ENCODE peak calls at places on chromosomes 13 and 19, in nine cellular contexts. F is breast epithelium, B is aorta, V is right lobe of liver, K is NT2/D1, D is IMR-90, Z is stomach, L is tibial nerve, T is OCI-LY7. Y is an unnamed sample.
A peak's percentile ranks its signal among the peaks of the same experiment; 100 is the strongest.

GRCh38 chr13:109162248-109163051 is 533.0 kb downstream of the MYO16 start:
- DNase-seq in F (no peak), B (no peak), V (no peak), K (no peak), D (no peak), Z (no peak), L (no peak), T (peak; percentile 89), Y (no peak)

GRCh38 chr19:41478171-41478570 is 35.2 kb downstream of the ERICH4 start:
- DNase-seq in F (no peak), B (peak; percentile 53), V (no peak), K (no peak), D (no peak), Z (no peak), L (no peak), T (no peak), Y (no peak)

GRCh38 chr13:110361365-110361911 is 54.4 kb downstream of the COL4A2 start:
- DNase-seq in F (no peak), B (peak; percentile 93), V (no peak), K (no peak), D (peak; percentile 88), Z (no peak), L (peak; percentile 26), T (no peak), Y (no peak)

GRCh38 chr19:44212865-44213346 is 574 bp downstream of the ZNF227 start:
- DNase-seq in F (no peak), B (no peak), V (no peak), K (no peak), D (peak; percentile 55), Z (no peak), L (no peak), T (no peak), Y (peak; percentile 17)

GRCh38 chr19:55358943-55359908 is 3.8 kb downstream of the GARIN5B start:
- DNase-seq in F (no peak), B (no peak), V (no peak), K (no peak), D (no peak), Z (no peak), L (no peak), T (no peak), Y (no peak)

GRCh38 chr13:49546559-49546958 is 38.8 kb downstream of the RCBTB1 start:
- DNase-seq in F (no peak), B (no peak), V (no peak), K (no peak), D (no peak), Z (no peak), L (no peak), T (no peak), Y (no peak)

GRCh38 chr13:34357435-34358232 is 539.7 kb downstream of the RFC3 start:
- DNase-seq in F (no peak), B (no peak), V (no peak), K (peak; percentile 2), D (peak; percentile 79), Z (no peak), L (no peak), T (no peak), Y (peak; percentile 16)

GRCh38 chr19:55473613-55474012 is 2.8 kb upstream of the ZNF628 start:
- DNase-seq in F (no peak), B (no peak), V (no peak), K (no peak), D (no peak), Z (no peak), L (no peak), T (no peak), Y (no peak)

GRCh38 chr13:24148414-24149305 is 11.9 kb upstream of the SPATA13 start:
- DNase-seq in F (peak; percentile 84), B (no peak), V (no peak), K (peak; percentile 85), D (peak; percentile 99), Z (peak; percentile 70), L (no peak), T (no peak), Y (no peak)

GRCh38 chr13:71285700-71286099 is 581.3 kb downstream of the DACH1 start:
- DNase-seq in F (no peak), B (no peak), V (no peak), K (no peak), D (no peak), Z (no peak), L (no peak), T (no peak), Y (no peak)

GRCh38 chr13:34816543-34816942 is 125.5 kb upstream of the NBEA start:
- DNase-seq in F (no peak), B (no peak), V (no peak), K (no peak), D (no peak), Z (no peak), L (no peak), T (no peak), Y (no peak)

GRCh38 chr13:99281811-99282263 is 23.7 kb upstream of the GPR18 start:
- DNase-seq in F (no peak), B (peak; percentile 82), V (peak; percentile 88), K (no peak), D (no peak), Z (peak; percentile 51), L (peak; percentile 70), T (no peak), Y (no peak)

GRCh38 chr13:30787747-30788535 is 52.6 kb downstream of the ALOX5AP start:
- DNase-seq in F (no peak), B (no peak), V (no peak), K (no peak), D (peak; percentile 58), Z (no peak), L (no peak), T (no peak), Y (no peak)

GRCh38 chr13:91347212-91347995 is at the start of gene MIR17HG:
- DNase-seq in F (peak; percentile 84), B (peak; percentile 95), V (peak; percentile 94), K (peak; percentile 79), D (peak; percentile 72), Z (peak; percentile 91), L (peak; percentile 82), T (peak; percentile 100), Y (peak; percentile 92)

GRCh38 chr13:97018029-97018819 is 23.9 kb upstream of the OXGR1 start:
- DNase-seq in F (no peak), B (no peak), V (no peak), K (peak; percentile 46), D (peak; percentile 61), Z (no peak), L (no peak), T (peak; percentile 26), Y (peak; percentile 43)

GRCh38 chr13:44470623-44471562 is 97.3 kb downstream of the SERP2 start:
- DNase-seq in F (no peak), B (no peak), V (no peak), K (no peak), D (peak; percentile 40), Z (no peak), L (no peak), T (peak; percentile 57), Y (no peak)

GRCh38 chr13:46149272-46150133 is 32.5 kb downstream of the LCP1 start:
- DNase-seq in F (no peak), B (no peak), V (no peak), K (no peak), D (peak; percentile 12), Z (no peak), L (no peak), T (no peak), Y (no peak)

GRCh38 chr13:113110048-113110851 is 4.7 kb downstream of the F7 start:
- DNase-seq in F (no peak), B (peak; percentile 76), V (peak; percentile 54), K (no peak), D (no peak), Z (no peak), L (no peak), T (no peak), Y (no peak)

GRCh38 chr19:17409990-17410389 is 4.6 kb upstream of the BST2 start:
- DNase-seq in F (no peak), B (no peak), V (no peak), K (no peak), D (no peak), Z (no peak), L (no peak), T (no peak), Y (no peak)
- H3K4me1 ChIP-seq in F (no peaks in the 10 kb centered on the region), B (no peaks in the 10 kb centered on the region), V (no peaks in the 10 kb centered on the region), K (peaks cover 4% of the 10 kb centered on the region), D (peaks cover 7% of the 10 kb centered on the region), Z (peaks cover 47% of the 10 kb centered on the region), L (peaks cover 9% of the 10 kb centered on the region), T (peaks cover 46% of the 10 kb centered on the region), Y (peaks cover 24% of the 10 kb centered on the region)

GRCh38 chr19:15279326-15279904 is 47.2 kb upstream of the EPHX3 start:
- DNase-seq in F (no peak), B (no peak), V (peak; percentile 1), K (no peak), D (no peak), Z (no peak), L (no peak), T (no peak), Y (no peak)
- H3K4me1 ChIP-seq in F (peaks cover 25% of the 10 kb centered on the region), B (peaks cover 16% of the 10 kb centered on the region), V (peaks cover 4% of the 10 kb centered on the region), K (peaks cover 28% of the 10 kb centered on the region), D (peaks cover 42% of the 10 kb centered on the region), Z (peaks cover 100% of the 10 kb centered on the region), L (peaks cover 92% of the 10 kb centered on the region), T (peaks cover 52% of the 10 kb centered on the region), Y (peaks cover 29% of the 10 kb centered on the region)

GRCh38 chr19:16890461-16891184 is 1.8 kb downstream of the F2RL3 start:
- DNase-seq in F (no peak), B (no peak), V (no peak), K (no peak), D (no peak), Z (no peak), L (no peak), T (no peak), Y (no peak)

GRCh38 chr19:16889429-16889882 is 657 bp downstream of the F2RL3 start:
- DNase-seq in F (no peak), B (no peak), V (no peak), K (no peak), D (no peak), Z (no peak), L (no peak), T (no peak), Y (no peak)

GRCh38 chr19:16888629-16889371 is at the start of gene F2RL3:
- DNase-seq in F (peak; percentile 42), B (no peak), V (no peak), K (no peak), D (peak; percentile 22), Z (peak; percentile 38), L (no peak), T (no peak), Y (no peak)

GRCh38 chr19:16891696-16892382 is 3.0 kb downstream of the F2RL3 start:
- DNase-seq in F (no peak), B (no peak), V (no peak), K (no peak), D (no peak), Z (no peak), L (no peak), T (no peak), Y (no peak)

GRCh38 chr19:16889883-16890460 is 1.2 kb downstream of the F2RL3 start:
- DNase-seq in F (no peak), B (no peak), V (no peak), K (no peak), D (no peak), Z (no peak), L (no peak), T (no peak), Y (no peak)
- H3K4me1 ChIP-seq in F (peaks cover 5% of the 10 kb centered on the region), B (no peaks in the 10 kb centered on the region), V (no peaks in the 10 kb centered on the region), K (peaks cover 13% of the 10 kb centered on the region), D (no peaks in the 10 kb centered on the region), Z (peaks cover 17% of the 10 kb centered on the region), L (peaks cover 5% of the 10 kb centered on the region), T (peaks cover 29% of the 10 kb centered on the region), Y (no peaks in the 10 kb centered on the region)

DNA sequence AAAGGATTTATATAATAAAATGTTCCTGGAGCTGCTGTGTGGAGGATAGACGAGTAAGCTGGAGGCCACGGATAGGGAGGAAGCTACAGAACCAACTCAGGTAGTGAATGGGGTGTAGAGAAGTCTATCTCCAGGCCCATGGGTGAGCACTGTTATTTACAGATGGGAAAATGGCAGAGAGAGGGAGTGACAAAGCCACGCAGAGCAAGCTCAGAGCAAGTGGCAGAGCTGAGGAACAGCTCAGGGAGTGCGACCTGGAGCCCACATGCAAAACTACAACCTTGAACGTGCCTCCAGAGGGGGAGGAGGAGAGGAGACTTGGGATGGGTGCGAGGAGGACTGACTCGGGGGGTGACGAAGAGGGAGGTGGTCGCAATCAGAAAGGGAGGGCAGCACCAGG is 13.4 kb upstream of the RSPH6A start:
- DNase-seq in F (no peak), B (no peak), V (no peak), K (no peak), D (no peak), Z (no peak), L (no peak), T (no peak), Y (no peak)
- H3K4me1 ChIP-seq in F (no peaks in the 10 kb centered on the region), B (no peaks in the 10 kb centered on the region), V (no peaks in the 10 kb centered on the region), K (no peaks in the 10 kb centered on the region), D (no peaks in the 10 kb centered on the region), Z (peaks cover 19% of the 10 kb centered on the region), L (no peaks in the 10 kb centered on the region), T (no peaks in the 10 kb centered on the region), Y (no peaks in the 10 kb centered on the region)

Y was measured in HAP-1.